ENCODE peak calls at places on chromosome 12, in eight cellular contexts. Y, F, S, A, D, X, P and K are unnamed samples.

GRCh38 chr12:118144499-118144898 is 8.6 kb downstream of the PEBP1 start:
- DNase-seq in Y (peak), F (no peak), S (no peak), A (no peak), D (no peak), X (no peak), P (no peak), K (no peak)

GRCh38 chr12:119988440-119988787 is 622 bp upstream of the BICDL1 start:
- DNase-seq in Y (peak), F (no peak), S (no peak), A (no peak), D (no peak), X (no peak), P (no peak), K (peak)

GRCh38 chr12:60920841-60921495 is 1325.1 kb downstream of the SLC16A7 start:
- DNase-seq in Y (no peak), F (no peak), S (no peak), A (no peak), D (no peak), X (no peak), P (no peak), K (no peak)

GRCh38 chr12:123936956-123937706 is 35.5 kb downstream of the CCDC92 start:
- DNase-seq in Y (no peak), F (no peak), S (no peak), A (no peak), D (no peak), X (no peak), P (no peak), K (no peak)

GRCh38 chr12:104480826-104481457 is 24.2 kb downstream of the CHST11 start:
- DNase-seq in Y (no peak), F (no peak), S (no peak), A (no peak), D (no peak), X (no peak), P (no peak), K (peak)

GRCh38 chr12:47808049-47808448 is 11.7 kb downstream of the HDAC7 start:
- DNase-seq in Y (no peak), F (peak), S (peak), A (peak), D (peak), X (peak), P (no peak), K (peak)

GRCh38 chr12:26271889-26272492 is 76.6 kb downstream of the SSPN start:
- DNase-seq in Y (no peak), F (peak), S (peak), A (peak), D (peak), X (no peak), P (peak), K (peak)

GRCh38 chr12:131720921-131721320 is 10.0 kb downstream of the SFSWAP start:
- DNase-seq in Y (no peak), F (no peak), S (no peak), A (no peak), D (no peak), X (no peak), P (no peak), K (no peak)

GRCh38 chr12:115323223-115323905 is 639.4 kb upstream of the TBX3 start:
- DNase-seq in Y (no peak), F (no peak), S (no peak), A (no peak), D (no peak), X (no peak), P (no peak), K (peak)

GRCh38 chr12:111546758-111547383 is 52.2 kb downstream of the ATXN2 start:
- DNase-seq in Y (no peak), F (no peak), S (no peak), A (peak), D (no peak), X (no peak), P (no peak), K (no peak)

GRCh38 chr12:74415633-74416032 is 122.0 kb upstream of the ATXN7L3B start:
- DNase-seq in Y (no peak), F (no peak), S (no peak), A (peak), D (peak), X (peak), P (peak), K (peak)

GRCh38 chr12:14959126-14959440 is 2.3 kb downstream of the ARHGDIB start:
- DNase-seq in Y (no peak), F (no peak), S (no peak), A (no peak), D (no peak), X (no peak), P (no peak), K (no peak)

GRCh38 chr12:23333938-23334337 is 615.5 kb downstream of the SOX5 start:
- DNase-seq in Y (no peak), F (no peak), S (no peak), A (no peak), D (no peak), X (no peak), P (no peak), K (no peak)

GRCh38 chr12:75784591-75784990 is 247.0 kb downstream of the PHLDA1 start:
- DNase-seq in Y (peak), F (peak), S (no peak), A (no peak), D (peak), X (no peak), P (peak), K (peak)

GRCh38 chr12:85130631-85131030 is 94.5 kb downstream of the LRRIQ1 start:
- DNase-seq in Y (no peak), F (no peak), S (no peak), A (no peak), D (peak), X (no peak), P (no peak), K (no peak)

GRCh38 chr12:9143929-9144328 is 28.2 kb upstream of the A2M start:
- DNase-seq in Y (no peak), F (no peak), S (no peak), A (no peak), D (no peak), X (no peak), P (no peak), K (no peak)

GRCh38 chr12:54240129-54240528 is 39.8 kb downstream of the CBX5 start:
- DNase-seq in Y (no peak), F (no peak), S (no peak), A (no peak), D (no peak), X (no peak), P (no peak), K (no peak)

GRCh38 chr12:40515041-40515825 is 177.0 kb upstream of the CNTN1 start:
- DNase-seq in Y (no peak), F (no peak), S (no peak), A (peak), D (no peak), X (no peak), P (no peak), K (peak)

GRCh38 chr12:116659771-116660481 is 77.9 kb downstream of the SPRING1 start:
- DNase-seq in Y (peak), F (no peak), S (no peak), A (no peak), D (no peak), X (no peak), P (no peak), K (peak)

GRCh38 chr12:58895053-58895452 is 25.3 kb downstream of the LRIG3 start:
- DNase-seq in Y (no peak), F (no peak), S (no peak), A (no peak), D (no peak), X (no peak), P (no peak), K (peak)

GRCh38 chr12:103997277-103997900 is 31.7 kb downstream of the TDG start:
- DNase-seq in Y (no peak), F (no peak), S (no peak), A (no peak), D (peak), X (peak), P (no peak), K (no peak)

GRCh38 chr12:45227668-45228067 is 11.8 kb downstream of the ANO6 start:
- DNase-seq in Y (no peak), F (no peak), S (no peak), A (no peak), D (no peak), X (no peak), P (no peak), K (no peak)

GRCh38 chr12:64695550-64695949 is 63.7 kb downstream of the GNS start:
- DNase-seq in Y (no peak), F (no peak), S (no peak), A (no peak), D (no peak), X (no peak), P (no peak), K (no peak)